ENCODE peak calls at places on chromosomes 5 and 9, in five cellular contexts. C is activated CD4-positive, alpha-beta T cell treated with anti-CD3 and anti-CD28 coated beads for 24 hours; T is LoVo; O is stimulated activated CD8-positive, alpha-beta memory T cell treated with anti-CD3 and anti-CD28 coated beads, Interleukin-2, amount 100 ng/mL, for 1 hour; A is SJSA1. U is an unnamed sample.

GRCh38 chr5:116370886-116371285 is 203.7 kb downstream of the SEMA6A start:
- DNase-seq in A (no peak), O (no peak), C (no peak), T (no peak), U (no peak)

GRCh38 chr5:176901260-176902101 is 2.3 kb upstream of the HK3 start:
- DNase-seq in C (peak), T (no peak), A (no peak), O (no peak), U (no peak)

GRCh38 chr5:37900692-37901091 is 60.9 kb upstream of the GDNF start:
- DNase-seq in C (no peak), O (no peak), A (peak), T (no peak), U (peak)

GRCh38 chr5:7628248-7628647 is 222.7 kb downstream of the CFAP90 start:
- DNase-seq in C (no peak), A (no peak), T (no peak), O (no peak), U (no peak)

GRCh38 chr9:95506692-95507455 is 9.9 kb downstream of the PTCH1 start:
- DNase-seq in O (peak), T (peak), C (no peak), A (peak), U (no peak)

GRCh38 chr9:97848582-97849237 is 4.3 kb upstream of the FOXE1 start:
- DNase-seq in C (no peak), O (no peak), A (no peak), T (no peak), U (no peak)

GRCh38 chr5:61919920-61920319 is 386.1 kb upstream of the KIF2A start:
- DNase-seq in C (no peak), O (no peak), T (no peak), A (peak), U (no peak)

GRCh38 chr9:92004045-92004392 is 54.0 kb upstream of the ROR2 start:
- DNase-seq in A (no peak), T (no peak), O (no peak), C (no peak), U (no peak)

GRCh38 chr9:8570776-8571175 is 771.2 kb upstream of the DMAC1 start:
- DNase-seq in C (no peak), O (no peak), A (no peak), T (no peak), U (no peak)

GRCh38 chr9:68912561-68912960 is 101.4 kb downstream of the PRKACG start:
- DNase-seq in A (no peak), O (no peak), T (no peak), C (no peak), U (no peak)

GRCh38 chr5:77797133-77797532 is 21.0 kb upstream of the TBCA start:
- DNase-seq in C (no peak), O (no peak), T (no peak), A (no peak), U (no peak)

GRCh38 chr5:74765201-74765600 is 1.7 kb downstream of the GFM2 start:
- DNase-seq in T (no peak), O (no peak), A (peak), C (no peak), U (no peak)

GRCh38 chr5:38780950-38781349 is 64.9 kb upstream of the OSMR start:
- DNase-seq in O (no peak), A (peak), T (peak), C (no peak), U (no peak)

GRCh38 chr9:94128580-94128979 is 44.3 kb downstream of the PTPDC1 start:
- DNase-seq in A (no peak), O (no peak), C (no peak), T (no peak), U (no peak)

GRCh38 chr9:72983512-72984021 is 30.7 kb upstream of the ALDH1A1 start:
- DNase-seq in O (no peak), C (no peak), A (no peak), T (peak), U (no peak)

GRCh38 chr9:77038281-77039036 is 19.0 kb downstream of the FOXB2 start:
- DNase-seq in O (no peak), A (no peak), T (no peak), C (no peak), U (no peak)

GRCh38 chr5:34743878-34744277 is 87.8 kb downstream of the RAI14 start:
- DNase-seq in T (no peak), A (peak), O (no peak), C (no peak), U (no peak)

GRCh38 chr9:116155700-116156045 is 2.1 kb downstream of the PAPPA start:
- DNase-seq in C (no peak), T (no peak), O (no peak), A (peak), U (peak)

GRCh38 chr9:38287420-38287985 is 105.0 kb upstream of the ALDH1B1 start:
- DNase-seq in C (no peak), A (no peak), T (no peak), O (no peak), U (no peak)